ENCODE peak calls at places on chromosomes 6 and 20, in four cellular contexts. L is HepG2, I is GM12878, T is H1. B is an unnamed sample.

GRCh38 chr6:73700060-73700459 is 4.1 kb downstream of the CD109 start:
- DNase-seq in L (no peak), I (no peak), T (no peak), B (no peak)

GRCh38 chr6:75446278-75446880 is 47.2 kb downstream of the FILIP1 start:
- DNase-seq in L (no peak), I (no peak), T (no peak), B (no peak)

GRCh38 chr6:112223070-112223861 is 31.1 kb downstream of the LAMA4 start:
- DNase-seq in L (no peak), I (no peak), T (no peak), B (no peak)

GRCh38 chr6:15522856-15523529 is 139.8 kb downstream of the DTNBP1 start:
- DNase-seq in L (no peak), I (no peak), T (no peak), B (no peak)

GRCh38 chr6:146700078-146700686 is 101.4 kb downstream of the ADGB start:
- DNase-seq in L (peak), I (peak), T (peak), B (peak)

GRCh38 chr6:151379933-151380847 is 11.2 kb downstream of the ZBTB2 start:
- DNase-seq in L (no peak), I (no peak), T (no peak), B (no peak)

GRCh38 chr6:9397981-9398559 is 962.7 kb upstream of the SLC35B3 start:
- DNase-seq in L (no peak), I (no peak), T (no peak), B (no peak)

GRCh38 chr6:56593801-56594318 is 48.8 kb downstream of the DST start:
- DNase-seq in L (no peak), I (peak), T (no peak), B (no peak)

GRCh38 chr20:2746636-2747265 is 53.7 kb downstream of the CPXM1 start:
- DNase-seq in L (no peak), I (no peak), T (no peak), B (no peak)

GRCh38 chr6:11833626-11834592 is 55.3 kb upstream of the ADTRP start:
- DNase-seq in L (no peak), I (peak), T (no peak), B (no peak)

GRCh38 chr20:51444472-51444871 is 98.0 kb downstream of the NFATC2 start:
- DNase-seq in L (no peak), I (no peak), T (no peak), B (no peak)

GRCh38 chr20:10337291-10337690 is 96.7 kb downstream of the MKKS start:
- DNase-seq in L (no peak), I (no peak), T (no peak), B (no peak)

GRCh38 chr6:79466222-79466834 is 70.9 kb downstream of the LCA5 start:
- DNase-seq in L (no peak), I (no peak), T (no peak), B (no peak)

GRCh38 chr6:108946695-108947094 is 98.5 kb downstream of the ARMC2 start:
- DNase-seq in L (no peak), I (no peak), T (no peak), B (no peak)

GRCh38 chr6:46758960-46759753 is 12.4 kb downstream of the ANKRD66 start:
- DNase-seq in L (no peak), I (no peak), T (no peak), B (no peak)

GRCh38 chr6:46757206-46757564 is 10.5 kb downstream of the ANKRD66 start:
- DNase-seq in L (no peak), I (no peak), T (no peak), B (no peak)

GRCh38 chr6:46755867-46756266 is 9.1 kb downstream of the ANKRD66 start:
- DNase-seq in L (no peak), I (no peak), T (no peak), B (no peak)

GRCh38 chr6:46760925-46761324 is 14.2 kb downstream of the ANKRD66 start:
- DNase-seq in L (no peak), I (no peak), T (no peak), B (no peak)

GRCh38 chr6:46756469-46757205 is 9.9 kb downstream of the ANKRD66 start:
- DNase-seq in L (no peak), I (no peak), T (no peak), B (no peak)
- H3K4me3 ChIP-seq in L (no peak), I (no peak), T (no peak), B (no peak)

GRCh38 chr6:164477126-164477525 is 832.3 kb downstream of the C6orf118 start:
- DNase-seq in L (no peak), I (no peak), T (no peak), B (no peak)

GRCh38 chr6:164477790-164478189 is 831.6 kb downstream of the C6orf118 start:
- DNase-seq in L (no peak), I (no peak), T (no peak), B (no peak)

GRCh38 chr6:164478426-164478825 is 831.0 kb downstream of the C6orf118 start:
- DNase-seq in L (no peak), I (no peak), T (no peak), B (no peak)
- TF ChIP-seq SUZ12 in L (no peak), I (no peak), T (no peak), B (no peak)

GRCh38 chr6:27593861-27594260 is 121.0 kb upstream of the ZNF184 start:
- DNase-seq in L (no peak), I (no peak), T (no peak), B (no peak)
- H3K4me3 ChIP-seq in L (peak), I (peak), T (peak), B (peak)

DNA sequence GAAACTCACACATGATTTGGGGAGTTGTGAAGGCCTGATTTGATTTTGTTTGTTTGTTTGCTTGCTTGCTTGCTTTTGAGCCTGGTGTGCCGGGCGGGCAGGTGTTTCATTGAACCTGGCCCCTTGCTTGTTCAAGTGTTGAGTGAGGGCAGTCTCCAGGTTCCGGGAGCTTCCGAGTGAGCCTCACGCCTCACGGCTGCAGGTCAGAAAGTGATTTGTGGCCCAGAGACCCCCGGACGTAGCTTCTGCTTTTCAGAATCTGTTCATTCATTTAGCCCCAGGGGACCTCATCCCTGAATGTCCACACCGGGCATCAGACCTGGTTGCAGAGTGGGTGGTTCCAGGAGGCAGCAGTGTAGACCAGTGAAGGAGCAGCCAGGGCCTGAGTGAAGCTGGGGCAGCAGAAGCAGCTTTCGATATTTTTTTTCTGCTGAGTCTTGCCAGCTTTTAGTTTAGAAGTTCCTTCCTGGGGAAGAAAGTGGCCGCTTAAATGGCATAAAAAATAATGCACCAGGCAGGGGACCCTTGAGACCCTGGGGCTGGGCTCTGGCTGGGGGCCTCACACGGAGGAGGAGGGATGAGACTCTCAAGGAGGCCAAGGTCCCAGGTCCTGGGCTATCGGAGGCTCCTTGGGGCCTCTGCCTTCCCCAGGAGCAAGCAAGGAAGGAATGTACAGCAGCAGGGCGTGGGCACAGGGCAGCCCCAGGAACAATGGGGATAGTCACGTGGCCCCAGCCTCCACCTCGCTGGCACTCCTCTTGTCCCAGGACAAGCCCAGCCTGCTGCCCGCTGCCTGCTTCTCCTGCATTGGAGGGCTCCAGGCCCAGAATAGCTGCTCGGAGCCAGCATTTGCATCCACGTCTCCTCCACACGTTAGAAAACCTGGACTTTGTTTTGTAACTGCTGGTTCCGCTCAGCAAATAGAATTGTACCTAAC is 89.2 kb upstream of the BHLHE23 start:
- DNase-seq in L (no peak), I (no peak), T (no peak), B (no peak)
- TF ChIP-seq SUZ12 in L (no peak), I (no peak), T (no peak), B (no peak)